ENCODE peak calls at places on chromosomes 12 and 14, in seven cellular contexts. F is right atrium auricular region, A is tibial artery, T is fibroblast of mammary gland, S is dorsolateral prefrontal cortex, R is mucosa of descending colon, K is osteoblast. L is an unnamed sample.

GRCh38 chr12:93571360-93571853 is 1.1 kb upstream of the SOCS2 start:
- DNase-seq in K (peak; percentile 88), R (peak; percentile 85), F (peak; percentile 75), S (no peak), A (peak; percentile 45), T (peak; percentile 65), L (peak; percentile 63)

GRCh38 chr14:75273272-75274044 is 5.2 kb upstream of the FOS start:
- DNase-seq in T (peak; percentile 95), R (no peak), A (no peak), S (no peak), K (peak; percentile 90), F (no peak), L (no peak)

GRCh38 chr12:9319044-9319841 is 111.0 kb upstream of the PZP start:
- DNase-seq in K (peak; percentile 80), T (no peak), R (no peak), F (no peak), S (no peak), A (no peak), L (no peak)

GRCh38 chr14:53399057-53399456 is 245.9 kb upstream of the DDHD1 start:
- DNase-seq in T (peak; percentile 69), A (no peak), S (no peak), R (no peak), K (no peak), F (no peak), L (no peak)

GRCh38 chr12:94988471-94988870 is 15.0 kb downstream of the NDUFA12 start:
- DNase-seq in A (no peak), R (no peak), S (no peak), T (no peak), F (no peak), K (no peak), L (peak; percentile 27)

GRCh38 chr12:90327783-90328743 is 619.4 kb upstream of the ATP2B1 start:
- DNase-seq in T (no peak), S (no peak), R (no peak), A (no peak), F (no peak), K (peak; percentile 1), L (no peak)

GRCh38 chr12:75658286-75658685 is 146.9 kb upstream of the KRR1 start:
- DNase-seq in S (no peak), K (no peak), F (no peak), T (no peak), A (no peak), R (no peak), L (no peak)

GRCh38 chr12:106234513-106234912 is 13.3 kb downstream of the CKAP4 start:
- DNase-seq in R (no peak), S (no peak), T (peak; percentile 20), F (no peak), K (no peak), A (no peak), L (no peak)

GRCh38 chr12:54372113-54372806 is 8.0 kb upstream of the GPR84 start:
- DNase-seq in A (no peak), T (no peak), S (no peak), F (no peak), K (peak; percentile 68), R (no peak), L (no peak)

GRCh38 chr12:91178139-91178561 is 4.5 kb downstream of the DCN start:
- DNase-seq in T (peak; percentile 69), F (no peak), K (no peak), R (no peak), S (no peak), A (no peak), L (no peak)

GRCh38 chr12:75658826-75659823 is 147.7 kb upstream of the KRR1 start:
- DNase-seq in S (no peak), R (no peak), K (peak; percentile 31), A (no peak), F (no peak), T (peak; percentile 88), L (no peak)

GRCh38 chr12:104458645-104459555 is 2.2 kb downstream of the CHST11 start:
- DNase-seq in F (no peak), S (no peak), T (peak; percentile 34), R (peak; percentile 62), A (peak; percentile 39), K (peak; percentile 94), L (no peak)

GRCh38 chr14:53147208-53147607 is 5.9 kb downstream of the DDHD1 start:
- DNase-seq in T (no peak), F (no peak), R (no peak), A (no peak), S (no peak), K (no peak), L (no peak)

GRCh38 chr12:62731378-62731710 is 203.6 kb downstream of the PPM1H start:
- DNase-seq in R (no peak), F (no peak), A (no peak), K (no peak), S (no peak), T (no peak), L (no peak)

GRCh38 chr14:19743256-19743655 is at the start of gene OR4Q3:
- DNase-seq in S (no peak), A (no peak), T (no peak), R (no peak), F (no peak), K (no peak), L (no peak)

GRCh38 chr12:4015225-4016076 is 142.3 kb upstream of the PARP11 start:
- DNase-seq in A (no peak), S (no peak), F (no peak), T (no peak), K (no peak), R (peak; percentile 65), L (no peak)

GRCh38 chr14:21240417-21240816 is 28.8 kb downstream of the HNRNPC start:
- DNase-seq in T (no peak), S (no peak), A (no peak), F (no peak), R (no peak), K (no peak), L (no peak)

GRCh38 chr14:21238823-21239518 is 30.3 kb downstream of the HNRNPC start:
- DNase-seq in S (no peak), F (no peak), K (no peak), T (no peak), R (no peak), A (no peak), L (no peak)

GRCh38 chr14:21236948-21237797 is 32.1 kb downstream of the HNRNPC start:
- DNase-seq in T (no peak), F (no peak), S (no peak), R (no peak), A (no peak), K (no peak), L (no peak)

GRCh38 chr14:21244546-21244945 is 24.7 kb downstream of the HNRNPC start:
- DNase-seq in F (no peak), K (no peak), T (peak; percentile 46), S (no peak), R (no peak), A (no peak), L (no peak)

DNA sequence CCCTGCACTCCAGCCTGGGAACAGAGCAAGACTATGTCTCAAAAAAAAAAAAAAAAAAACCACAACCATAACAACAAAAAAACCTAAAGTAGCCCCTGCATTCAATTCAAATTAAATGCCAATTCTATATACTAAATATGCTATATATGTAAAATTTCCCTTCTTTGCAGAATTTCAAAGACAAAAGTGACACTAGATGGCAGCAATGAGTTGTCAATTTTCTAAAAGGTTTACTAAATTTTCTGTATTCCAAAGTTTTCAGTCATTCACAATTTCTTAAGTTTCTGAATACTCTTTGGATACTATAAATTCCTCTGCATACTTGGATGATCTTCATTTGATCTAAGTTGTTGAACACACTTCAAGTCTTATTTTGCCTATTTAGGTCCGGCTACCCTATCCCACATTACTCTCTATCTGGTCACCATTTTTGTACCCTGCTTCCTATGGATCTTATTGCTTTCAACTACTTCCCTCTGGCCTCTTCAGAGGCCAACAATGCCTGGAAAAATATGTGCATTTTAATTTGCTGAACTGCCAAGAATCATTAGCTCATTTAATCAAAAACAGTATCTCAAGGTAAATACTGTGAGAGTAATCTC is 27.9 kb downstream of the HNRNPC start:
- DNase-seq in S (no peak), K (no peak), F (no peak), T (peak; percentile 50), R (no peak), A (no peak), L (no peak)
- TF ChIP-seq CTCF in S (peak; percentile 25), K (peak; percentile 46), F (peak; percentile 55), T (peak; percentile 37), R (no peak), A (no peak), L (peak; percentile 66)

GRCh38 chr12:16604853-16605252 is 1.1 kb downstream of the LMO3 start:
- DNase-seq in T (peak; percentile 2), A (no peak), K (no peak), F (no peak), R (peak; percentile 39), S (no peak), L (no peak)

GRCh38 chr12:16603265-16603915 is 2.6 kb downstream of the LMO3 start:
- DNase-seq in T (no peak), R (no peak), F (no peak), A (no peak), K (peak; percentile 45), S (no peak), L (no peak)

GRCh38 chr12:16602412-16602811 is 3.5 kb downstream of the LMO3 start:
- DNase-seq in F (no peak), T (no peak), A (no peak), S (no peak), R (no peak), K (peak; percentile 15), L (no peak)

GRCh38 chr12:16605666-16606116 is 271 bp downstream of the LMO3 start:
- DNase-seq in T (peak; percentile 28), A (peak; percentile 34), R (no peak), F (no peak), K (peak; percentile 32), S (no peak), L (no peak)

GRCh38 chr12:16603916-16604575 is 1.9 kb downstream of the LMO3 start:
- DNase-seq in F (no peak), A (no peak), T (no peak), K (peak; percentile 19), R (no peak), S (no peak), L (no peak)
- H3K4me3 ChIP-seq in F (peak overlapping the region; percentile 48), A (peak overlapping the region; percentile 50), T (no peak overlapping the region), K (no peak overlapping the region), R (no peak overlapping the region), S (peak overlapping the region; percentile 85), L (no peak overlapping the region)

GRCh38 chr14:65847065-65847847 is 434.7 kb downstream of the FUT8 start:
- DNase-seq in S (no peak), K (no peak), T (no peak), R (no peak), A (no peak), F (peak; percentile 23), L (peak; percentile 70)
- TF ChIP-seq CTCF in S (no peak), K (no peak), T (no peak), R (no peak), A (no peak), F (no peak), L (no peak)

GRCh38 chr12:51910168-51910567 is 2.9 kb downstream of the ACVRL1 start:
- DNase-seq in A (no peak), R (no peak), K (peak; percentile 97), F (no peak), T (peak; percentile 56), S (no peak), L (no peak)

GRCh38 chr12:51911788-51912711 is 4.7 kb downstream of the ACVRL1 start:
- DNase-seq in R (no peak), A (peak; percentile 62), F (no peak), K (no peak), T (no peak), S (no peak), L (no peak)

GRCh38 chr12:51911307-51911706 is 4.0 kb downstream of the ACVRL1 start:
- DNase-seq in F (no peak), R (no peak), A (no peak), T (no peak), K (no peak), S (no peak), L (no peak)

GRCh38 chr12:51908876-51909592 is 1.7 kb downstream of the ACVRL1 start:
- DNase-seq in T (no peak), A (no peak), S (no peak), F (no peak), K (no peak), R (no peak), L (no peak)

GRCh38 chr12:51910691-51911090 is 3.4 kb downstream of the ACVRL1 start:
- DNase-seq in F (no peak), R (no peak), K (no peak), A (no peak), S (no peak), T (no peak), L (no peak)
- H3K4me3 ChIP-seq in F (peak overlapping the region; percentile 1), R (no peak overlapping the region), K (no peak overlapping the region), A (no peak overlapping the region), S (peak overlapping the region; percentile 58), T (no peak overlapping the region), L (no peak overlapping the region)

L was measured in CD8-positive, alpha-beta T cell.